ENCODE peak calls at places on chromosomes 3 and 15, in four cellular contexts. Z, J, X and B are unnamed samples.
A peak's percentile ranks its signal among the peaks of the same experiment; 100 is the strongest.

GRCh38 chr15:51801391-51801835 is 28.0 kb upstream of the TMOD3 start:
- DNase-seq in X (peak; percentile 40), Z (peak; percentile 64), J (peak; percentile 33), B (peak; percentile 8)

GRCh38 chr3:17194116-17194515 is 309.4 kb downstream of the PLCL2 start:
- DNase-seq in X (no peak), Z (no peak), J (no peak), B (no peak)

GRCh38 chr3:160685144-160685766 is 8.3 kb downstream of the ARL14 start:
- DNase-seq in J (no peak), X (no peak), Z (no peak), B (no peak)

GRCh38 chr3:142029791-142030190 is 119.6 kb downstream of the TFDP2 start:
- DNase-seq in Z (no peak), J (no peak), X (no peak), B (no peak)

GRCh38 chr3:72338942-72339749 is 509.1 kb downstream of the SHQ1 start:
- DNase-seq in Z (peak; percentile 92), X (peak; percentile 36), J (peak; percentile 47), B (peak; percentile 58)

GRCh38 chr3:189803254-189803653 is 172.1 kb downstream of the TP63 start:
- DNase-seq in J (no peak), X (no peak), Z (no peak), B (no peak)

GRCh38 chr3:170811515-170811914 is 58.5 kb downstream of the RPL22L1 start:
- DNase-seq in J (no peak), X (no peak), Z (peak; percentile 42), B (no peak)

GRCh38 chr3:186307594-186307993 is 54.4 kb downstream of the DGKG start:
- DNase-seq in X (peak; percentile 61), Z (peak; percentile 60), J (peak; percentile 29), B (peak; percentile 37)

GRCh38 chr3:22569570-22569969 is 633.6 kb upstream of the UBE2E2 start:
- DNase-seq in X (no peak), Z (no peak), J (no peak), B (no peak)

GRCh38 chr15:91853501-91853967 is at the start of gene SLCO3A1:
- DNase-seq in Z (peak; percentile 78), J (no peak), X (peak; percentile 84), B (peak; percentile 45)

GRCh38 chr3:4550957-4551754 is 58.0 kb downstream of the ITPR1 start:
- DNase-seq in X (no peak), J (no peak), Z (peak; percentile 27), B (no peak)

GRCh38 chr3:113947372-113948014 is at the start of gene ZDHHC23:
- DNase-seq in Z (peak; percentile 48), J (peak; percentile 71), X (peak; percentile 76), B (peak; percentile 85)

GRCh38 chr3:40137586-40138295 is 171.8 kb upstream of the EIF1B start:
- DNase-seq in J (no peak), X (no peak), Z (peak; percentile 35), B (no peak)

DNA sequence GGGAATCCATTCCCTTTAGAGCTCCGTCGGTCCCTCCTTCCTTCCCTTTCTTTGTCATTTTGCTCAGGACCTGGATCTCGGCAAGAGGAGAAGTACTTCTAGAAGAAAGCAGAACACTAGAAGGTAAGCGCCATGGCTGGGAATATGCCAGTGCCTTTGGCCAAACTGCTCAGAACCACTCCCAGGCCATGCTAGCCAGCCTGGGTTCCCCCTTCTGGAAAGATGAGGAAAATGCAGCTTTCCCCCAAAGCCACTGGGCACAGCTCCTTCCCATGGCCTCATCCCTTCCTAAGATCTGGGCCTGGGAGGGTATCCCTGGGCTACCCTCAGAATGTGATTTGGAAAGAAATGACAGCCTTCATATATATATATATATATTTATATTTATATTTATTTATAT is 6.3 kb upstream of the ISL2 start:
- DNase-seq in J (no peak), X (peak; percentile 52), Z (peak; percentile 76), B (no peak)
- TF ChIP-seq CTCF in J (peak; percentile 18), X (peak; percentile 49), Z (peak; percentile 79), B (peak; percentile 47)

DNA sequence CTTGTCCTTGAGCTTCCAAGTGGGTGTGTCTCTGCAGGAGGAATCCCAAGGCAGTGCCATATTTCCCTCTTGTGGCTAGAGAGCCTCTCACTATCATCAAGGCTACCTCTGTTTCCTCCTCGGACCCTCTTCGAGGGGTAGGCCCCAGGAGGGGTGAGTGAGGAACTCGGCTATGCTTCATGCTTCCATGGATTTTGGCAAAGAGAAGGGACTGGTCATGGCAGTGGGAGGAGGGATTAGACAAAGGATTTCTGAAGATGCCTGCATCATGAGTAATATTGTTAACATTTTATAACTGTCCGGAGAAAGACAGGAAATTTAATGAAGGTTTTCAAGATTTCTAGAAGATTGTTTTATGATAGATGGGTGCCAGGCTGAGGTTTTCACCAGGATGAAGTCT is 241.5 kb downstream of the CLSTN2 start:
- DNase-seq in J (no peak), X (no peak), Z (peak; percentile 6), B (no peak)
- TF ChIP-seq CTCF in J (no peak), X (no peak), Z (no peak), B (no peak)

GRCh38 chr3:11096266-11097135 is 57.8 kb upstream of the HRH1 start:
- DNase-seq in J (no peak), X (peak; percentile 70), Z (peak; percentile 92), B (peak; percentile 46)

GRCh38 chr3:11093823-11094340 is 60.4 kb upstream of the HRH1 start:
- DNase-seq in J (no peak), X (no peak), Z (no peak), B (no peak)

GRCh38 chr3:11091791-11092190 is 62.5 kb upstream of the HRH1 start:
- DNase-seq in J (no peak), X (no peak), Z (no peak), B (no peak)

GRCh38 chr3:11099306-11099705 is 55.0 kb upstream of the HRH1 start:
- DNase-seq in J (no peak), Z (peak; percentile 39), X (no peak), B (no peak)

GRCh38 chr3:11095932-11096265 is 58.4 kb upstream of the HRH1 start:
- DNase-seq in Z (peak; percentile 45), J (no peak), X (no peak), B (no peak)
- TF ChIP-seq CTCF in Z (peak; percentile 37), J (no peak), X (no peak), B (no peak)

DNA sequence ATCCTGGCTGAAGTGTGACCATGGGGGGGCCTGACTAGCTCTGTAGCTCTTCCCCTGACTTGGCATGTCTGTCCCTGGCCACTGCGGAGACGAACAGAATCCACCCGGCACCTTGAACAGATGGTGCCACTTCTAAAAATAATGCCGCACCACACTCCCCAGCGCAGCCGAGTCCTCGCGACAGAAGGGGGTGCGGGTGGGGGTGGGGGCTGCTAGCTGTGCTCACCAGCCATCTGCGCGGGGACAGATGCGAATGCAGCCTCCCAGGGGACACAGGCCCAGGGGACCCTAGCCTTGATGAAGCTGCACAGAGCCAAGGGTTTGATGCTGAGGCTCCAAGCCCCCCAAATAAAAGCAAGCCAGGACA is 41.3 kb downstream of the ATP2B2 start:
- DNase-seq in Z (no peak), X (no peak), J (no peak), B (no peak)
- TF ChIP-seq CTCF in Z (no peak), X (no peak), J (no peak), B (no peak)

DNA sequence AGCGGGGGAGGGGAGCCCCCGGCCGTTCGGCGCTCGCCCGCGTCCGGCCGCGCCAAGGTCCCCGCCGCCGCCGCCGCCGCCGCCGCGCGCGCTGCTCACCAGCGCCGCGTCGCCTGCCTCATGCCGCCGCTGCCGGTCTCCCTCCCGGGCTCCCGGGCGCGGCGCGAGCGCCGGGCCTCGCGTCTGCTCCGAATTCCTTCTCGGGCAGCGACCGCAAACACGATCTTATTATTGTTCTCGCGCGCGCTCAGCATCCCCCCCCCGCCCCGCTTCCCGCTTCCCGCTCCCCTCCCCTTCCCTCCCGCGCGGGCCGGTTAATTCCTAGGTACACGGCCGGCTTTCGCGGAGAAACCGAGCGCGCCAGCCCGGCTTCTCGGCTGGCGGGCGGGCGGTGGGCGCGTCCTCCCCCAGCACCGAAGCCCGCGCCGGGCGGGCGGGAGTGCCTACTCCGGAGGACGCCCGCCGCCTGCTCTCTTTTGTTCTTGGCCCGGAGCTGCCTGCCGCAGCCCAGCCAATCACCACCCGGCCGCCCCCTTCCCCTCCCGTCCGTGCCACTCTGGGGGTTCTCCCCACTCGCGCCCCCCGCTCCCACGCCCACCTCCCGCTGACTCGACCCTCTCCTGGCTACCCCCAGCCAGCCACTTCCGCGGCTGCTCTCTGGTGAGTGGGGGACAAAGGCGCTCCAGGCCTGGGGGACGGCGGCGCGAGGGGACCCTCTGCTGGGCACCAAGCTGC is at the start of gene HDGFL3:
- DNase-seq in X (peak; percentile 71), J (peak; percentile 64), Z (peak; percentile 68), B (peak; percentile 71)
- TF ChIP-seq CTCF in X (no peak), J (peak; percentile 16), Z (no peak), B (peak; percentile 48)